ENCODE peak calls at places on chromosomes 12 and 14, in five cellular contexts. L is Peyer's patch, K is A549, Y is upper lobe of right lung, I is HCT116. B is an unnamed sample.

GRCh38 chr12:49187184-49187583 is 1.7 kb downstream of the TUBA1A start:
- DNase-seq in L (no peak), K (peak), Y (no peak), I (no peak), B (peak)

GRCh38 chr12:94679554-94679953 is 29.2 kb upstream of the TMCC3 start:
- DNase-seq in L (no peak), K (no peak), Y (no peak), I (no peak), B (no peak)

GRCh38 chr14:34368115-34368970 is 93.7 kb downstream of the SPTSSA start:
- DNase-seq in L (no peak), K (peak), Y (no peak), I (no peak), B (no peak)

GRCh38 chr12:95099270-95099790 is 25.9 kb upstream of the NR2C1 start:
- DNase-seq in L (no peak), K (no peak), Y (no peak), I (no peak), B (no peak)

GRCh38 chr12:5511644-5512584 is 80.0 kb downstream of the NTF3 start:
- DNase-seq in L (no peak), K (peak), Y (no peak), I (peak), B (no peak)

GRCh38 chr12:85779768-85780167 is 56.4 kb downstream of the RASSF9 start:
- DNase-seq in L (no peak), K (peak), Y (no peak), I (no peak), B (no peak)

GRCh38 chr14:65495196-65495595 is 82.7 kb downstream of the FUT8 start:
- DNase-seq in L (no peak), K (no peak), Y (no peak), I (no peak), B (no peak)

GRCh38 chr14:68807148-68807600 is 14.3 kb upstream of the ZFP36L1 start:
- DNase-seq in L (peak), K (peak), Y (peak), I (no peak), B (peak)

GRCh38 chr12:70853326-70853725 is 67.2 kb downstream of the PTPRR start:
- DNase-seq in L (no peak), K (no peak), Y (no peak), I (no peak), B (no peak)

GRCh38 chr12:3332190-3332589 is 158.8 kb upstream of the PRMT8 start:
- DNase-seq in L (no peak), K (no peak), Y (no peak), I (no peak), B (no peak)

GRCh38 chr12:44674866-44675265 is 201.2 kb downstream of the NELL2 start:
- DNase-seq in L (no peak), K (no peak), Y (no peak), I (no peak), B (no peak)

GRCh38 chr14:104930526-104931322 is 6.0 kb downstream of the PLD4 start:
- DNase-seq in L (peak), K (no peak), Y (peak), I (no peak), B (no peak)

GRCh38 chr14:34119107-34119858 is 168.4 kb upstream of the EGLN3 start:
- DNase-seq in L (no peak), K (no peak), Y (no peak), I (no peak), B (no peak)

GRCh38 chr12:26198742-26199141 is 3.4 kb downstream of the SSPN start:
- DNase-seq in L (no peak), K (no peak), Y (no peak), I (no peak), B (no peak)

GRCh38 chr12:123829561-123829960 is 67.5 kb downstream of the DNAH10 start:
- DNase-seq in L (no peak), K (no peak), Y (no peak), I (no peak), B (no peak)

GRCh38 chr14:53462931-53463778 is 310.0 kb upstream of the DDHD1 start:
- DNase-seq in L (no peak), K (no peak), Y (peak), I (peak), B (no peak)

GRCh38 chr14:53149656-53150319 is 3.3 kb downstream of the DDHD1 start:
- DNase-seq in L (no peak), K (no peak), Y (no peak), I (no peak), B (no peak)

GRCh38 chr14:25463475-25463874 is 413.5 kb upstream of the STXBP6 start:
- DNase-seq in L (no peak), K (no peak), Y (no peak), I (no peak), B (no peak)

GRCh38 chr14:30779210-30779609 is 95.1 kb upstream of the COCH start:
- DNase-seq in L (no peak), K (peak), Y (no peak), I (no peak), B (no peak)

GRCh38 chr14:75279153-75279738 is 618 bp downstream of the FOS start:
- DNase-seq in L (peak), K (peak), Y (peak), I (no peak), B (peak)

GRCh38 chr12:127944211-127944899 is 322.6 kb upstream of the TMEM132C start:
- DNase-seq in L (no peak), K (no peak), Y (no peak), I (no peak), B (no peak)
- H3K4me3 ChIP-seq in L (no peak), K (no peak), Y (no peak), I (no peak), B (no peak)

DNA sequence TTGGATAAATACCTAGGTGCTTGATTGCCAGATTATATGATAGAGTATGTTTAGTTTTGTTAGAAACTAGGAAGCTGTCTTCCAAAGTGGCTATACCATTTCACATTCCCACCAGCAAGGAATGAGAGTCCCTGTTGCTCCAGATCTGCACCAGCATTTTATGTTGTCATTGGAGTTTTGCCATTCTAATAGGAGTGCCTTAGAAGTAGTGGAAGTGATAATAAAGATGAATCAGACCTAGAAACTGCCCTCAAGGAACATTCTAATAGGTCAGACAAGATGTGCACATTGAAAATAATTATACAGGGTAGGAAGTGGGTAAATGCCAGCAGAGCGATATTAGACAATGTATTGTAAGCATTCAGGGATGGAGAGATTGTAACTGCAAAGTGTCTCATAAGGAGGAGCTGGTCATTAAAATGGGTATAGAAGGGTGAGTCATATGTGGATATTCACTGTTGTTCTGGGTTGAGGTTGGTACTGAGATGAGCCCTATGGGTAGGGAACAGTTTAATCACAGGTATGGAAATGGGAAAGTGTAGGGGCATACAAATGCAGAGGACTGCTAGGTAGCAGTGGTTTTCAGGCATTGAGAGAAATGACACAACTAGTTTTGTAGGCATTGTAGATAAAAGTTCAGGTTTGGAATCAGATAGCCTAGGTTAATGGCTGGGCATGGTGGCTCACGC is 71.5 kb downstream of the MNAT1 start:
- DNase-seq in L (no peak), K (no peak), Y (no peak), I (no peak), B (no peak)
- H3K27ac ChIP-seq in L (no peak), K (no peak), Y (no peak), I (no peak), B (no peak)

DNA sequence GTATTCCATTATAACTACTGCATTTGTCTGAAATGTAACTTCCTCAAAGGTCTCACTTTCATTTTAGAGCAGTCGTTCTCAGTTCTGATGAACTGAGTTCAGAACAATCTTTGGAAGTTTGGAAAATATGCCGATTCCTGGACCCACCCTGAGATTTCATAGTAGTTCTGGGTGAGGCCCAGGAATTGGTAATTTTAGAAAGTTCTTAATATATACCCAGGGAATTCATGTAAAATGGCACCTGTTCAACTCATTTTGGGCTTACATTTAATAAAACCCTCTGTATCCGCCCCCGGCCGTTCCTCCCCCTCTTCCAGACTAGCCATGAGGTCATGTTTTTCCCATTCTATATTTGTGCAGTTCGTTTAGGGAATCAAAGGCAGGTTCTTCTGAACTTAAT is 5.9 kb downstream of the GSG1 start:
- DNase-seq in L (no peak), K (no peak), Y (no peak), I (no peak), B (no peak)
- H3K4me3 ChIP-seq in L (peak), K (no peak), Y (peak), I (peak), B (peak)

GRCh38 chr14:101102875-101103274 is 199.4 kb upstream of the RTL1 start:
- DNase-seq in L (peak), K (no peak), Y (no peak), I (no peak), B (peak)

GRCh38 chr14:101101456-101102056 is 198.0 kb upstream of the RTL1 start:
- DNase-seq in L (no peak), K (peak), Y (no peak), I (no peak), B (peak)

GRCh38 chr14:101105045-101105444 is 201.5 kb upstream of the RTL1 start:
- DNase-seq in L (no peak), K (no peak), Y (peak), I (no peak), B (no peak)

GRCh38 chr14:101103321-101103901 is 199.9 kb upstream of the RTL1 start:
- DNase-seq in L (peak), K (no peak), Y (peak), I (no peak), B (peak)

DNA sequence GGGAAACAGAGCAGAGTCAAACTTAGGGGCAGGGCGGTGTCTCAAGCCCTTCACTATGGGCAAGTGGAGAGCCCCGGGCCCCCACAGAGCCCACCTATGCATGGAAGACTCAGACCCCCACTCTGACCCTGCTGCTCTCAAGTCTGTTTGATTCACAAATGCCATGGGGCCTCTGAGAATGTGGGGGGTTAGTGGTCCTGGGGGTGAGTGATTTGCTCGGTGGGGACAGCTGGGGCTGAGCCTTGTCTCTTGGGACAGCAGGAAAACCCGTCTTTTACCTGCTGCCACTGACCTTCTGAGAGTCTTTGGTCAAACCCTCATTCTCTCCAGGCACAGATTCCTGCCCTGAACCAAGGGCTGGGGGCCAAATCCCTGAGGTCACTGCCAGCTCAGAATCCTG is 201.0 kb upstream of the RTL1 start:
- DNase-seq in L (peak), K (no peak), Y (no peak), I (no peak), B (peak)
- H3K27ac ChIP-seq in L (no peak), K (no peak), Y (no peak), I (no peak), B (no peak)

GRCh38 chr12:38118632-38119031 is 197.9 kb upstream of the ALG10B start:
- DNase-seq in L (no peak), K (no peak), Y (no peak), I (no peak), B (no peak)
- H3K4me3 ChIP-seq in L (no peak), K (no peak), Y (no peak), I (no peak), B (no peak)

GRCh38 chr12:15883536-15883935 is 1.3 kb downstream of the STRAP start:
- DNase-seq in L (no peak), K (no peak), Y (no peak), I (no peak), B (no peak)
- H3K27ac ChIP-seq in L (peak), K (peak), Y (peak), I (no peak), B (peak)

DNA sequence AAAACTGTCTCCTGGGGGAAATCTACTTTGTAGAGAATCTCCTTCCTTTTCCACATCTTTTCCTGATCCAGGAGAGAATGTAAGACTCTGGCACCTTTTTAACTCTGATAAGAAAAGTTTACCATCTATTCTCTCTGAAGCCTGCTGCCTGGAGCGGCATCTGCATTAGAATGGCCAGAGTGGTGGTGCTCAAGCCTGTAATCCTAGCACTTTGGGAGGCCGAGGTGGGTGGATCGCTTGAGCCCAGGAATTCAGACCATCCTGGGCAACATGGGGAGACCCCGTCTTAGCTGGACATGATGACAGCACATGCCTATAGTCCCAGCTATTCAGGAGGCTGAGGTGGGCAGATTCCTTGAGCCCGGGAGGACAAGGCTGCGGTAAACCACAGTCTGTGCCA is 1.4 kb upstream of the CHFR start:
- DNase-seq in L (no peak), K (no peak), Y (no peak), I (no peak), B (no peak)
- H3K4me3 ChIP-seq in L (no peak), K (no peak), Y (no peak), I (no peak), B (peak)

GRCh38 chr12:120818416-120818815 is 85.7 kb downstream of the SPPL3 start:
- DNase-seq in L (no peak), K (no peak), Y (no peak), I (no peak), B (no peak)
- H3K27ac ChIP-seq in L (no peak), K (no peak), Y (no peak), I (no peak), B (no peak)

GRCh38 chr12:18752947-18753346 is 15.0 kb downstream of the CAPZA3 start:
- DNase-seq in L (no peak), K (no peak), Y (no peak), I (no peak), B (no peak)
- H3K4me3 ChIP-seq in L (no peak), K (no peak), Y (no peak), I (no peak), B (no peak)